ENCODE peak calls at places on chromosomes 1 and 21, in nine cellular contexts. L is activated CD4-positive, alpha-beta T cell treated with anti-CD3 and anti-CD28 coated beads for 24 hours; X is PC-9; F is Calu3; P is kidney epithelial cell; B is mucosa of gallbladder; S is NCI-H1417; R is fibroblast of the aortic adventitia; Q is NCI-H2081. G is an unnamed sample.
A peak's percentile ranks its signal among the peaks of the same experiment; 100 is the strongest.

GRCh38 chr1:18711561-18712253 is 81.1 kb downstream of the PAX7 start:
- DNase-seq in L (no peak), X (no peak), F (no peak), P (no peak), B (no peak), S (no peak), R (no peak), Q (no peak), G (no peak)

GRCh38 chr1:64033667-64034215 is 169.7 kb upstream of the UBE2U start:
- DNase-seq in L (no peak), X (no peak), F (no peak), P (no peak), B (peak; percentile 40), S (no peak), R (peak; percentile 94), Q (no peak), G (no peak)

GRCh38 chr1:163054056-163054706 is 15.0 kb upstream of the RGS4 start:
- DNase-seq in L (no peak), X (no peak), F (no peak), P (no peak), B (no peak), S (no peak), R (peak; percentile 30), Q (no peak), G (no peak)

GRCh38 chr1:198549863-198550262 is 9.4 kb upstream of the ATP6V1G3 start:
- DNase-seq in L (no peak), X (no peak), F (no peak), P (no peak), B (no peak), S (no peak), R (no peak), Q (no peak), G (no peak)

GRCh38 chr1:208026880-208027438 is 116.0 kb upstream of the CD34 start:
- DNase-seq in L (no peak), X (no peak), F (no peak), P (no peak), B (no peak), S (no peak), R (no peak), Q (no peak), G (no peak)

GRCh38 chr1:227808566-227808965 is 6.9 kb upstream of the PRSS38 start:
- DNase-seq in L (no peak), X (no peak), F (no peak), P (no peak), B (no peak), S (no peak), R (peak; percentile 34), Q (no peak), G (no peak)

GRCh38 chr21:19557488-19557887 is 1153.9 kb upstream of the TMPRSS15 start:
- DNase-seq in L (no peak), X (no peak), F (no peak), P (no peak), B (no peak), S (no peak), R (no peak), Q (no peak), G (no peak)

GRCh38 chr21:28485301-28486022 is 507.2 kb downstream of the LTN1 start:
- DNase-seq in L (no peak), X (no peak), F (no peak), P (no peak), B (no peak), S (no peak), R (peak; percentile 96), Q (no peak), G (no peak)

GRCh38 chr21:43864806-43865470 is at the start of gene AGPAT3:
- DNase-seq in L (no peak), X (no peak), F (no peak), P (no peak), B (no peak), S (peak; percentile 43), R (no peak), Q (no peak), G (peak; percentile 44)

GRCh38 chr1:154886281-154887036 is 16.4 kb upstream of the KCNN3 start:
- DNase-seq in L (no peak), X (no peak), F (no peak), P (no peak), B (no peak), S (no peak), R (no peak), Q (no peak), G (no peak)

GRCh38 chr1:53601867-53602266 is 137.1 kb downstream of the GLIS1 start:
- DNase-seq in L (no peak), X (no peak), F (no peak), P (no peak), B (no peak), S (no peak), R (no peak), Q (no peak), G (no peak)

GRCh38 chr1:205677152-205677551 is 3.2 kb downstream of the SLC45A3 start:
- DNase-seq in L (no peak), X (no peak), F (no peak), P (no peak), B (no peak), S (no peak), R (no peak), Q (no peak), G (no peak)

GRCh38 chr1:230825804-230826160 is 42.5 kb downstream of the C1orf198 start:
- DNase-seq in L (no peak), X (no peak), F (peak; percentile 28), P (no peak), B (peak; percentile 14), S (no peak), R (peak; percentile 74), Q (no peak), G (no peak)

GRCh38 chr1:204826970-204827369 is 43.7 kb upstream of the NFASC start:
- DNase-seq in L (peak; percentile 26), X (no peak), F (peak; percentile 47), P (no peak), B (no peak), S (no peak), R (peak; percentile 22), Q (no peak), G (peak; percentile 48)

GRCh38 chr1:200903793-200904192 is 9.1 kb downstream of the INAVA start:
- DNase-seq in L (no peak), X (no peak), F (no peak), P (no peak), B (no peak), S (no peak), R (no peak), Q (no peak), G (no peak)

GRCh38 chr1:245247791-245248789 is 93.3 kb downstream of the KIF26B start:
- DNase-seq in L (no peak), X (no peak), F (no peak), P (no peak), B (no peak), S (no peak), R (no peak), Q (no peak), G (no peak)

GRCh38 chr1:248306103-248306502 is 2.9 kb upstream of the OR2T12 start:
- DNase-seq in L (no peak), X (no peak), F (no peak), P (no peak), B (no peak), S (no peak), R (no peak), Q (no peak), G (no peak)

GRCh38 chr1:162069334-162070093 is at the start of gene NOS1AP:
- DNase-seq in L (peak; percentile 69), X (peak; percentile 84), F (peak; percentile 93), P (no peak), B (peak; percentile 77), S (peak; percentile 93), R (no peak), Q (peak; percentile 91), G (peak; percentile 84)

GRCh38 chr1:159911668-159912067 is 11.7 kb upstream of the CFAP45 start:
- DNase-seq in L (no peak), X (no peak), F (no peak), P (no peak), B (no peak), S (no peak), R (no peak), Q (no peak), G (peak; percentile 56)

G was measured in activated CD4-positive, alpha-beta memory T cell treated with anti-CD3 and anti-CD28 coated beads for 36 hours.